ENCODE peak calls at places on chromosome 5, in nine cellular contexts. G is osteoblast, R is Panc1, F is neuronal stem cell, C is pancreas, J is psoas muscle, U is lung, D is left ventricle myocardium inferior, H is right atrium auricular region. K is an unnamed sample.

GRCh38 chr5:148467958-148468357 is 84.2 kb downstream of the FBXO38 start:
- DNase-seq in G (no peak), R (no peak), F (no peak), C (no peak), J (no peak), U (no peak), D (no peak), H (no peak), K (no peak)

GRCh38 chr5:175897285-175897684 is 25.9 kb downstream of the CPLX2 start:
- DNase-seq in G (peak; percentile 8), R (no peak), F (no peak), C (no peak), J (no peak), U (no peak), D (no peak), H (no peak), K (no peak)

GRCh38 chr5:126366199-126366560 is 57.0 kb upstream of the GRAMD2B start:
- DNase-seq in G (no peak), R (no peak), F (no peak), C (no peak), J (no peak), U (no peak), D (no peak), H (no peak), K (no peak)

GRCh38 chr5:139710370-139711066 is 62.4 kb downstream of the CXXC5 start:
- DNase-seq in G (peak; percentile 96), R (no peak), F (peak; percentile 75), C (peak; percentile 70), J (peak; percentile 44), U (no peak), D (peak; percentile 43), H (no peak), K (peak; percentile 56)

GRCh38 chr5:148457183-148457620 is 73.4 kb downstream of the FBXO38 start:
- DNase-seq in G (no peak), R (no peak), F (no peak), C (no peak), J (no peak), U (no peak), D (no peak), H (no peak), K (no peak)

GRCh38 chr5:34498582-34498981 is 157.5 kb upstream of the RAI14 start:
- DNase-seq in G (no peak), R (no peak), F (no peak), C (no peak), J (no peak), U (no peak), D (no peak), H (no peak), K (no peak)

GRCh38 chr5:168578506-168579205 is 512 bp downstream of the PANK3 start:
- DNase-seq in G (peak; percentile 67), R (peak; percentile 25), F (no peak), C (no peak), J (no peak), U (no peak), D (no peak), H (peak; percentile 60), K (no peak)

GRCh38 chr5:44932922-44933585 is 124.3 kb downstream of the MRPS30 start:
- DNase-seq in G (no peak), R (no peak), F (no peak), C (no peak), J (no peak), U (no peak), D (no peak), H (no peak), K (no peak)

GRCh38 chr5:177376107-177376506 is 8.1 kb upstream of the SLC34A1 start:
- DNase-seq in G (no peak), R (no peak), F (no peak), C (no peak), J (no peak), U (no peak), D (no peak), H (no peak), K (no peak)

GRCh38 chr5:180173198-180173544 is 35.8 kb downstream of the RASGEF1C start:
- DNase-seq in G (peak; percentile 59), R (no peak), F (no peak), C (no peak), J (no peak), U (no peak), D (no peak), H (no peak), K (no peak)

GRCh38 chr5:76582252-76583162 is 40.7 kb downstream of the F2RL2 start:
- DNase-seq in G (no peak), R (no peak), F (no peak), C (no peak), J (no peak), U (no peak), D (no peak), H (no peak), K (no peak)

GRCh38 chr5:96601811-96602244 is 60.3 kb upstream of the CAST start:
- DNase-seq in G (peak; percentile 78), R (peak; percentile 67), F (peak; percentile 64), C (no peak), J (no peak), U (peak; percentile 47), D (no peak), H (no peak), K (peak; percentile 20)

GRCh38 chr5:112917453-112918005 is 4.5 kb downstream of the REEP5 start:
- DNase-seq in G (no peak), R (no peak), F (no peak), C (no peak), J (no peak), U (no peak), D (no peak), H (no peak), K (no peak)

GRCh38 chr5:141393267-141393666 is 834 bp downstream of the PCDHGA8 start:
- DNase-seq in G (no peak), R (no peak), F (no peak), C (no peak), J (no peak), U (no peak), D (no peak), H (no peak), K (no peak)
- H3K9me3 ChIP-seq in G (peaks cover 21% of the 10 kb centered on the region), R (no peaks in the 10 kb centered on the region), F (peaks cover 39% of the 10 kb centered on the region), C (no peaks in the 10 kb centered on the region), J (no peaks in the 10 kb centered on the region), U (peaks cover 3% of the 10 kb centered on the region), D (peaks cover 94% of the 10 kb centered on the region), H (peaks cover 10% of the 10 kb centered on the region), K (no peaks in the 10 kb centered on the region)

GRCh38 chr5:1493413-1493812 is 30.3 kb downstream of the LPCAT1 start:
- DNase-seq in G (no peak), R (no peak), F (no peak), C (no peak), J (no peak), U (no peak), D (no peak), H (no peak), K (no peak)

GRCh38 chr5:1495525-1495897 is 28.2 kb downstream of the LPCAT1 start:
- DNase-seq in G (no peak), R (no peak), F (no peak), C (no peak), J (no peak), U (no peak), D (no peak), H (no peak), K (no peak)

GRCh38 chr5:1492757-1493156 is 31.0 kb downstream of the LPCAT1 start:
- DNase-seq in G (no peak), R (no peak), F (no peak), C (no peak), J (no peak), U (no peak), D (no peak), H (no peak), K (no peak)

GRCh38 chr5:1494780-1495524 is 28.8 kb downstream of the LPCAT1 start:
- DNase-seq in G (no peak), R (no peak), F (no peak), C (no peak), J (no peak), U (no peak), D (no peak), H (no peak), K (no peak)

DNA sequence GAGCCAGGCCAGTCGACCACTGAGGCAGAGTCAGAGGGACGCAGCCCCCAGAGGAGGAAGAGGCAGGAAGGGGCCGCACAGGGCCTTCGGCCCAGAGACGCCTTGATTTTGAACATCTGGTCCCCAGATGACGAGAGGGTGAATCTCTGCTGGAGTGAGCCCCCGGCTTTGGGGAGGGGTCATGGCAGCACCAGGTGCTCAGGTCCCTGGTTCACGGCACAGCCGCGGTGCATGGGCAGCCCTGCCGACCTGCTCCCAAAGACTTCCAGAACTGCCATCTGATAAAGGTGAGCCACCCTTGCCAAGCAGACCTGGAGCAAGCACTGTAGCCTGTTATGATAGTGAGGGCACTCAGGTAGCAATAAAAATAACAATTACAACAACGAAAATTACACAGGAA is 29.8 kb downstream of the LPCAT1 start:
- DNase-seq in G (no peak), R (no peak), F (no peak), C (no peak), J (no peak), U (no peak), D (no peak), H (no peak), K (no peak)
- H3K4me3 ChIP-seq in G (no peak overlapping the region), R (no peak overlapping the region), F (no peak overlapping the region), C (no peak overlapping the region), J (no peak overlapping the region), U (no peak overlapping the region), D (no peak overlapping the region), H (no peak overlapping the region), K (no peak overlapping the region)

DNA sequence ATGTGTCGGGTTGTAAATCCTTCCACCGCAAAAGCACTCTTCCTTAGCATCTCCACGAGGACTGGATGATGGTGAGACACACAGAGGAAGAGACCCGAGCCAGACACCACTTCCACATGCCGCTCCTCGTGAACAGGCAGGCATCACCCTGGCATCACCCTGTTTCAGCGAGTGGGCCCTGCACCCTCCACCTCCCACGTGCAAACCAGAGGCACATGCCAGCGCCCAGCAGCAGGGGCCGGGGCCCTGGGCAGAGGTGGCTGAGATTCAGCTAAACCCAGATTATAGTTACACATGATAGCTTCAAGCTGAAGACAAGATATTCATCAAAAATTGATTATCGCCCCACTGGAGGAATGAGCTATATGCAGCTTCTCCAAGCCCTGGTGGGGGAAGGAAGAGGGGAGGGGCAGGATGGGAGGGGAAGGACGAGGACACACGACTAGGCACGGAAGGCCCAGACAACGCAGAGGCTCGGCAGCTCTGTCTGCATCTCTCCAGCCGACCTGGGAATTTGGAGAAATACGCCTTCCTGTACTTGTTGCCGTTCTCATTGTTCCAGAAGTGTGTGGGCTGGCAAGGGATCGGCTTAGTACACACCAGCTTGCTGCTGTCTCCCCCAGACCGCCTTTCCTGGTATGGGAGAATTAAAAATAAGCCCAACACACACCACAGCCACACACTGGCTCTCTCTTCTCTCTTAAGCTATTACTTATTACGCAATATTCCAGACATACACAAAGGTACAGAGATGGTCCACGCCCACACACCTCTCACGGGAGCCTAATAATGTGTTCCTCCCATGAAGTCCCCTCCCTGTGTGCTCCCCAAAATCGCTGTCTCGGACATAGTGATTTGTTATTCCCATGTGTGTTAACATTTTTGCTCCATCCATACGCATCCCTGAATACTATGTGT is 50.4 kb upstream of the ZNF354A start:
- DNase-seq in G (no peak), R (no peak), F (no peak), C (no peak), J (no peak), U (no peak), D (no peak), H (no peak), K (no peak)
- H3K9me3 ChIP-seq in G (no peaks in the 10 kb centered on the region), R (no peaks in the 10 kb centered on the region), F (peaks cover 16% of the 10 kb centered on the region), C (no peaks in the 10 kb centered on the region), J (no peaks in the 10 kb centered on the region), U (no peaks in the 10 kb centered on the region), D (no peaks in the 10 kb centered on the region), H (no peaks in the 10 kb centered on the region), K (no peaks in the 10 kb centered on the region)

DNA sequence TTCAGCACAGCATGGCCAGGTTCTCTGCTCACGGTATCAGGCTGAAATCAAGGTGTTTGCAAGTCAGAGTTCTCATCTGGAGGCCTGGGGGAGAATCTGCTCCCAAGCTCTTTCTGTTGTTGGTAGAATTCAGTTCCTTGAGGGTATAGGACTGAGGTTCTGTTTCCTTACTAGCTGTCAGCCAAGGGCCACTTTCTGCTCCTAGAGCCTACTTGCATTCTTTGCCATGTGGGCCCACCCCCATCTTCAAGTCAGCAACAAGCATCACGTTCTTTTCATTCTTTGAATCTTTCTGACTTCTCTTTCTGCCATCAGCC is 7.4 kb upstream of the CDC42SE2 start:
- DNase-seq in G (no peak), R (no peak), F (no peak), C (no peak), J (no peak), U (no peak), D (no peak), H (no peak), K (no peak)
- H3K4me3 ChIP-seq in G (no peak overlapping the region), R (no peak overlapping the region), F (no peak overlapping the region), C (no peak overlapping the region), J (no peak overlapping the region), U (no peak overlapping the region), D (no peak overlapping the region), H (no peak overlapping the region), K (no peak overlapping the region)